ENCODE peak calls at places on chromosome 17, in eight cellular contexts. J is right cardiac atrium; C is adrenal gland; I is effector memory CD4-positive, alpha-beta T cell; F is psoas muscle; H is NT2/D1; E is OCI-LY7; Y is cardiac muscle cell. U is an unnamed sample. For H3K4me1, the result is how much of the 10 kb centered on the place peaks cover.

GRCh38 chr17:39400547-39401411 is 647 bp downstream of the FBXL20 start:
- DNase-seq in J (no peak), C (peak), I (no peak), F (peak), H (no peak), E (no peak), Y (no peak), U (no peak)

GRCh38 chr17:2691965-2692780 is 19.4 kb downstream of the CLUH start:
- DNase-seq in J (peak), C (no peak), I (no peak), F (no peak), H (no peak), E (no peak), Y (no peak), U (no peak)

GRCh38 chr17:62676231-62676943 is 48.9 kb downstream of the MRC2 start:
- DNase-seq in J (no peak), C (no peak), I (no peak), F (no peak), H (no peak), E (no peak), Y (no peak), U (no peak)

GRCh38 chr17:32265192-32265895 is at the start of gene RHBDL3:
- DNase-seq in J (peak), C (peak), I (no peak), F (no peak), H (no peak), E (no peak), Y (peak), U (no peak)

GRCh38 chr17:64992325-64992802 is 64.2 kb downstream of the GNA13 start:
- DNase-seq in J (no peak), C (no peak), I (no peak), F (no peak), H (no peak), E (no peak), Y (no peak), U (no peak)

GRCh38 chr17:67994827-67995567 is 1.3 kb downstream of the C17orf58 start:
- DNase-seq in J (no peak), C (peak), I (no peak), F (no peak), H (no peak), E (peak), Y (no peak), U (no peak)

GRCh38 chr17:31559647-31560501 is 168.4 kb downstream of the RAB11FIP4 start:
- DNase-seq in J (peak), C (no peak), I (no peak), F (peak), H (no peak), E (no peak), Y (no peak), U (no peak)

GRCh38 chr17:31493656-31494155 is 102.2 kb downstream of the RAB11FIP4 start:
- DNase-seq in J (no peak), C (no peak), I (no peak), F (peak), H (no peak), E (no peak), Y (no peak), U (no peak)

GRCh38 chr17:65181237-65182061 is 44.3 kb downstream of the RGS9 start:
- DNase-seq in J (no peak), C (no peak), I (no peak), F (no peak), H (no peak), E (peak), Y (no peak), U (no peak)

GRCh38 chr17:68155692-68156091 is 92.2 kb upstream of the AMZ2 start:
- DNase-seq in J (no peak), C (no peak), I (no peak), F (no peak), H (no peak), E (no peak), Y (no peak), U (no peak)

GRCh38 chr17:68057531-68057952 is 22.0 kb downstream of the KPNA2 start:
- DNase-seq in J (no peak), C (no peak), I (peak), F (no peak), H (no peak), E (peak), Y (no peak), U (peak)

GRCh38 chr17:39104046-39104445 is 47.4 kb downstream of the PLXDC1 start:
- DNase-seq in J (no peak), C (no peak), I (no peak), F (no peak), H (no peak), E (no peak), Y (no peak), U (no peak)

GRCh38 chr17:18978655-18979054 is 25.9 kb downstream of the FAM83G start:
- DNase-seq in J (no peak), C (no peak), I (no peak), F (no peak), H (no peak), E (no peak), Y (no peak), U (no peak)

GRCh38 chr17:66444001-66444400 is 141.6 kb downstream of the PRKCA start:
- DNase-seq in J (no peak), C (no peak), I (no peak), F (no peak), H (no peak), E (no peak), Y (no peak), U (no peak)

GRCh38 chr17:81726004-81726403 is 13.9 kb downstream of the SLC25A10 start:
- DNase-seq in J (no peak), C (no peak), I (no peak), F (no peak), H (no peak), E (no peak), Y (no peak), U (no peak)

GRCh38 chr17:59108400-59109102 is 1.9 kb upstream of the TRIM37 start:
- DNase-seq in J (no peak), C (no peak), I (no peak), F (no peak), H (no peak), E (no peak), Y (no peak), U (no peak)

GRCh38 chr17:66541461-66542182 is 239.2 kb downstream of the PRKCA start:
- DNase-seq in J (peak), C (no peak), I (no peak), F (no peak), H (no peak), E (peak), Y (no peak), U (peak)

GRCh38 chr17:10471853-10472252 is 2.5 kb upstream of the MYH4 start:
- DNase-seq in J (no peak), C (no peak), I (no peak), F (no peak), H (no peak), E (no peak), Y (no peak), U (no peak)

GRCh38 chr17:63446981-63447687 is 1.0 kb upstream of the CYB561 start:
- DNase-seq in J (no peak), C (no peak), I (peak), F (no peak), H (peak), E (no peak), Y (no peak), U (no peak)

GRCh38 chr17:69696645-69697044 is 282.1 kb downstream of the MAP2K6 start:
- DNase-seq in J (no peak), C (no peak), I (no peak), F (no peak), H (no peak), E (no peak), Y (no peak), U (no peak)

GRCh38 chr17:81483085-81483861 is 29.3 kb downstream of the ACTG1 start:
- DNase-seq in J (no peak), C (no peak), I (no peak), F (peak), H (no peak), E (peak), Y (no peak), U (peak)

GRCh38 chr17:7835818-7836595 is 2.0 kb downstream of the KDM6B start:
- DNase-seq in J (peak), C (peak), I (peak), F (peak), H (no peak), E (no peak), Y (no peak), U (no peak)

GRCh38 chr17:68679882-68680281 is 78.7 kb upstream of the FAM20A start:
- DNase-seq in J (no peak), C (no peak), I (no peak), F (no peak), H (no peak), E (no peak), Y (no peak), U (no peak)

GRCh38 chr17:31753011-31753410 is 106.0 kb downstream of the COPRS start:
- DNase-seq in J (no peak), C (no peak), I (no peak), F (no peak), H (no peak), E (no peak), Y (no peak), U (no peak)

GRCh38 chr17:72120878-72121163 is at the start of gene SOX9:
- DNase-seq in J (peak), C (peak), I (no peak), F (peak), H (peak), E (no peak), Y (peak), U (peak)

GRCh38 chr17:50881182-50881581 is 15.0 kb upstream of the TOB1 start:
- DNase-seq in J (no peak), C (no peak), I (no peak), F (no peak), H (no peak), E (no peak), Y (no peak), U (no peak)

GRCh38 chr17:65531508-65532431 is 29.7 kb downstream of the AXIN2 start:
- DNase-seq in J (peak), C (peak), I (no peak), F (peak), H (no peak), E (no peak), Y (peak), U (peak)

GRCh38 chr17:44218344-44219125 is 940 bp downstream of the UBTF start:
- DNase-seq in J (peak), C (peak), I (peak), F (peak), H (no peak), E (peak), Y (peak), U (peak)

GRCh38 chr17:16478693-16479092 is 13.3 kb downstream of the LRRC75A start:
- DNase-seq in J (no peak), C (no peak), I (no peak), F (no peak), H (no peak), E (no peak), Y (no peak), U (no peak)

GRCh38 chr17:82737981-82738877 is 2.8 kb downstream of the FN3K start:
- DNase-seq in J (peak), C (peak), I (no peak), F (peak), H (no peak), E (no peak), Y (no peak), U (no peak)

GRCh38 chr17:17919169-17920107 is 52.8 kb downstream of the TOM1L2 start:
- DNase-seq in J (peak), C (peak), I (peak), F (peak), H (peak), E (peak), Y (peak), U (peak)

GRCh38 chr17:7478276-7479138 is 924 bp downstream of the ZBTB4 start:
- DNase-seq in J (peak), C (peak), I (peak), F (peak), H (no peak), E (no peak), Y (peak), U (no peak)

GRCh38 chr17:11486726-11487310 is 111.5 kb upstream of the DNAH9 start:
- DNase-seq in J (no peak), C (no peak), I (no peak), F (no peak), H (no peak), E (no peak), Y (no peak), U (peak)

GRCh38 chr17:7404737-7405412 is 978 bp upstream of the TMEM256 start:
- DNase-seq in J (peak), C (peak), I (peak), F (peak), H (no peak), E (no peak), Y (peak), U (no peak)

GRCh38 chr17:7042507-7043194 is 1.2 kb downstream of the SLC16A11 start:
- DNase-seq in J (peak), C (no peak), I (peak), F (no peak), H (no peak), E (no peak), Y (no peak), U (no peak)

GRCh38 chr17:78602246-78602645 is 25.1 kb upstream of the DNAH17 start:
- DNase-seq in J (no peak), C (no peak), I (no peak), F (no peak), H (no peak), E (no peak), Y (no peak), U (no peak)
- H3K4me1 ChIP-seq in J (under half), C (under half), I (under half), F (under half), H (under half), E (under half), Y (under half), U (under half)

GRCh38 chr17:29746669-29747068 is 124.0 kb upstream of the CORO6 start:
- DNase-seq in J (no peak), C (no peak), I (no peak), F (no peak), H (no peak), E (no peak), Y (no peak), U (no peak)

GRCh38 chr17:29753845-29754439 is 131.2 kb upstream of the CORO6 start:
- DNase-seq in J (no peak), C (no peak), I (no peak), F (no peak), H (no peak), E (peak), Y (no peak), U (no peak)

GRCh38 chr17:29747660-29748059 is 124.9 kb upstream of the CORO6 start:
- DNase-seq in J (no peak), C (no peak), I (no peak), F (no peak), H (no peak), E (no peak), Y (no peak), U (peak)

GRCh38 chr17:29748400-29748799 is 125.7 kb upstream of the CORO6 start:
- DNase-seq in J (no peak), C (no peak), I (no peak), F (no peak), H (no peak), E (no peak), Y (no peak), U (no peak)

DNA sequence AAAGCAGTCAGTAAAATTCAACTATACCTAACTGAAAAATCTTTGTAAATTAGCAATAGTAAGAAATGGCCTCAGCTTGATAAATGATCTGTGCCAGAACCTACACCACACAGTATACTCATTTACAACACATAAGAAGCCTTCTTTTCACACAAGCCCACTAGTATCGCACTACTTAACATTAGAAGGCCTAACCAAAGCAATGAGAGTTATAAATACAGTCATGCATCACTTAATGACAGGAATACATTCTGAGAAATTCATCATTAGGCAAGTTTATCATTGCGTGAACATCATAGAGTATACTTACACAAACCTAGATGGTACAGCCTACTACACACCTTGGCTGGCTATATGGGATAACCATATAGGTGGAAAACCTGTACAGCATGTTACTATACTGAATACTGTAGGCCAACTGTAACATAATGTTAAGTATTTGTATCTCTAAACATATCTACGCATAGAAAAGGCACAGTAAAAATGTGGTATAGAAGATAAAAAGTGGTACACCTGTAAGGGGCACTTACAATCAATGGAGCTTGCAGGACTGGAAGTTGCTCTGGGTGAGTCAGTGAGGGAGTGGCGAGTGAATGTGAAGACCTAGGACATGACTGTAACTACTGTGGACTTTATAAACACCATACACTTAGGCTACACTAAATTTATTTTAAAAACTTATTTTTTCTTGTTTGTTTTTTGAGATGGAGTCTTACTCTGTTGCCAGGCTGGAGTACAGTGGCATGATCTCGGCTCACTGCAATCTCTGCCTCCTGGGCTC is 126.5 kb upstream of the CORO6 start:
- DNase-seq in J (no peak), C (no peak), I (no peak), F (no peak), H (no peak), E (no peak), Y (no peak), U (no peak)
- H3K4me1 ChIP-seq in J (under half), C (under half), I (under half), F (half or more), H (under half), E (under half), Y (under half), U (under half)

GRCh38 chr17:57946798-57947358 is 8.3 kb downstream of the CUEDC1 start:
- DNase-seq in J (no peak), C (no peak), I (no peak), F (peak), H (no peak), E (peak), Y (no peak), U (peak)

GRCh38 chr17:57945999-57946797 is 9.0 kb downstream of the CUEDC1 start:
- DNase-seq in J (no peak), C (no peak), I (no peak), F (no peak), H (no peak), E (no peak), Y (no peak), U (no peak)

GRCh38 chr17:57943140-57943539 is 12.1 kb downstream of the CUEDC1 start:
- DNase-seq in J (no peak), C (no peak), I (no peak), F (peak), H (no peak), E (no peak), Y (no peak), U (no peak)

GRCh38 chr17:57943645-57944044 is 11.6 kb downstream of the CUEDC1 start:
- DNase-seq in J (no peak), C (no peak), I (no peak), F (peak), H (no peak), E (no peak), Y (no peak), U (no peak)

DNA sequence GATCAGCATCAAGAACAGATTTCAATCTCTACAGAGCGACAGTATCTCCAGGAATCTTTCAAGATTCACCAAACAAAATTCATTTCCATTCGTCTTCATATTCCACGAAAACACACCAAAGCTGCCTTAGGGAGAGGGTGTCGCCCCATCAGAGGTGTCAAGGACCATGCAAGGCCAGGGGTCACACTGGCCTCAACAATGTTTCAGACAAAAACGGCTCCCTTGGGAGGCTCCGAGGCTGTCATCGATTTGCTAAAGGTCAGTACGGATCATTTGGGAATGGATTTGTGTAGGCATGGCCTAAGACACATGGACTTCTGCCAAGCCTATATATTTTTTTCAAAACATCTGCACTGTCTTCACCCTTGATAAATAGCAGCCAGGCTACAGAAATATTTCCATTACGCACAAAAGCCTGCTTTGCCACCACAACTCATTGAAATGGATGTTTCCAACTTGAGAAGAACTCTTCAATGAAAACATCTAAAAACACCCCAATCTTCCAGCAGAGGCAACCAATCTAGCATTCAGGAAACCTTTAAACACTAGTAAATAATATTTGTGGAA is 10.3 kb downstream of the CUEDC1 start:
- DNase-seq in J (no peak), C (no peak), I (no peak), F (peak), H (no peak), E (no peak), Y (no peak), U (no peak)
- H3K4me1 ChIP-seq in J (under half), C (half or more), I (under half), F (half or more), H (under half), E (half or more), Y (under half), U (half or more)

GRCh38 chr17:3904486-3904885 is 11.6 kb upstream of the CAMKK1 start:
- DNase-seq in J (no peak), C (no peak), I (no peak), F (no peak), H (no peak), E (no peak), Y (no peak), U (no peak)
- H3K4me1 ChIP-seq in J (under half), C (under half), I (under half), F (under half), H (under half), E (under half), Y (under half), U (under half)

GRCh38 chr17:79953335-79953734 is 82.3 kb downstream of the TBC1D16 start:
- DNase-seq in J (no peak), C (no peak), I (no peak), F (no peak), H (no peak), E (no peak), Y (no peak), U (no peak)
- H3K4me1 ChIP-seq in J (under half), C (under half), I (under half), F (under half), H (under half), E (under half), Y (under half), U (under half)